ENCODE peak calls at places on chromosomes 11 and 22, in seven cellular contexts. L, U, O, H, R, D and G are unnamed samples.
A peak's percentile ranks its signal among the peaks of the same experiment; 100 is the strongest.

GRCh38 chr11:105720096-105720495 is 110.2 kb downstream of the GRIA4 start:
- DNase-seq in R (no peak), O (no peak), H (no peak), L (no peak), U (no peak), D (no peak), G (no peak)

GRCh38 chr22:24894998-24895397 is 51.5 kb downstream of the LHFPL7 start:
- DNase-seq in H (no peak), L (no peak), U (peak; percentile 18), O (peak; percentile 47), R (peak; percentile 61), D (peak; percentile 85), G (no peak)

GRCh38 chr11:2791521-2792375 is 92.0 kb upstream of the KCNQ1OT1 start:
- DNase-seq in U (no peak), L (no peak), O (no peak), D (no peak), H (no peak), R (no peak), G (no peak)

GRCh38 chr11:12201016-12201985 is 90.9 kb downstream of the MICAL2 start:
- DNase-seq in R (peak; percentile 15), H (no peak), D (peak; percentile 60), L (peak; percentile 93), O (no peak), U (no peak), G (no peak)

GRCh38 chr11:113317297-113317696 is 2.9 kb downstream of the TTC12 start:
- DNase-seq in D (no peak), O (no peak), U (no peak), H (no peak), L (no peak), R (no peak), G (no peak)

GRCh38 chr11:102171101-102171500 is 60.9 kb downstream of the YAP1 start:
- DNase-seq in D (no peak), R (no peak), H (no peak), L (no peak), O (no peak), U (no peak), G (no peak)

GRCh38 chr11:353315-353857 is 15.9 kb upstream of the B4GALNT4 start:
- DNase-seq in O (peak; percentile 65), U (no peak), H (no peak), L (peak; percentile 44), D (no peak), R (peak; percentile 90), G (no peak)

GRCh38 chr11:129426776-129427175 is 51.1 kb downstream of the BARX2 start:
- DNase-seq in U (no peak), H (no peak), L (no peak), O (no peak), R (no peak), D (no peak), G (no peak)

GRCh38 chr11:81237139-81237538 is 1496.5 kb downstream of the FAM181B start:
- DNase-seq in O (peak; percentile 84), U (no peak), R (peak; percentile 49), L (no peak), H (no peak), D (peak; percentile 5), G (no peak)

GRCh38 chr11:126319374-126319740 is 15.5 kb downstream of the DCPS start:
- DNase-seq in H (no peak), U (no peak), R (no peak), D (no peak), L (no peak), O (no peak), G (no peak)

GRCh38 chr11:14300661-14301304 is 58.2 kb downstream of the RRAS2 start:
- DNase-seq in O (peak; percentile 67), L (peak; percentile 70), R (peak; percentile 59), H (no peak), U (peak; percentile 42), D (peak; percentile 61), G (peak; percentile 23)

GRCh38 chr11:45180158-45180887 is 33.9 kb downstream of the PRDM11 start:
- DNase-seq in U (peak; percentile 16), R (no peak), O (peak; percentile 86), L (no peak), D (peak; percentile 94), H (no peak), G (no peak)

GRCh38 chr11:131977854-131978253 is 607.4 kb downstream of the NTM start:
- DNase-seq in D (no peak), U (no peak), O (no peak), R (no peak), L (no peak), H (no peak), G (no peak)

GRCh38 chr22:48464246-48464645 is 1363.4 kb downstream of the BRD1 start:
- DNase-seq in R (no peak), H (no peak), O (no peak), L (no peak), D (no peak), U (no peak), G (no peak)

GRCh38 chr11:1228921-1229451 is 6.1 kb downstream of the MUC5B start:
- DNase-seq in L (peak; percentile 8), H (no peak), D (peak; percentile 40), R (no peak), O (no peak), U (no peak), G (peak; percentile 42)

GRCh38 chr11:62602141-62603071 is 741 bp upstream of the MTA2 start:
- DNase-seq in H (no peak), L (peak; percentile 84), O (no peak), D (peak; percentile 87), U (no peak), R (no peak), G (no peak)

GRCh38 chr11:88411265-88411664 is 73.7 kb upstream of the CTSC start:
- DNase-seq in O (no peak), U (no peak), D (no peak), R (no peak), H (no peak), L (no peak), G (no peak)

DNA sequence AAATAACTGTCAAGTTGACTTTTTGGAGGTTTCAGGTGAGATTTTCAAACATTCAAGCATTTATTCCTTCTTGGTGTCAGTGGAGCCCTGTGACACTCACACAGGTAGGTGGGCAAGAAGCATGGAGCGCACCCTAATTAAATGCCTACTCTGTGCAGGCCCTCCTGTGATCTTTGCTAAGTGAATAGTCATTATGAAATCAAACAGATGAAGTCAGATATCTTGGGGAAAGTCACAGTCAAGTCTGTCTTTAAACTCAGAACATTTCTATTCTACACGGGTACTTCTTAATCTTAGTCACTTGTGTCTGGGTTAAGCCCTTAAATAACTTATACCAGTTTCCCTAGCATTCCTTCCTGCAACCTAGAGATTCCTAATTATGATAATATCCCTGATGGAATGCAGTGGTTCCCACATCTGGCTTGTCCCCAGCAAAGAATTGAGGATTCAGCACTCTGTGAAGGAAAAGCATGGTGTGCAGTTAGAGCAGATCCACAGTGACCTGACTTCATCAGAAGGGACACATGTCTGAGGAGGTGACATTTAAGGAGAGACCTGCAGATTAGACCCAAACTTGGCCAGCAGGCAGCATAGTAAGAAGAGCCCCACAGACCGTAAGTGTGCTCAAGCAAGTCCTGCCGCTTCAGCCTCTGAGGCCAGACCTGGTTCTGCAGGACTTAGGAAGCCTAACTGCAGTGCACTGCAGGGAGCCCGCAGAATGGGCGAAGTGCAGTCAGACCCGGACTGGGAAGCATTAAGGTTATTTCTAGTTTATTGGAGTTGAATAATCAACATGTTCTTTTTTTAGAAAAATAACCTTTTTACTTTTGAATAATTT is 85.3 kb upstream of the GAL start:
- DNase-seq in D (no peak), H (no peak), O (peak; percentile 61), R (no peak), U (no peak), L (no peak), G (peak; percentile 22)
- TF ChIP-seq JUND in D (no peak), H (no peak), O (no peak), R (no peak), U (no peak), L (no peak), G (no peak)

GRCh38 chr22:31616315-31616980 is 45.6 kb downstream of the PISD start:
- DNase-seq in H (no peak), L (no peak), R (peak; percentile 31), D (no peak), U (no peak), O (no peak), G (no peak)
- TF ChIP-seq JUND in H (no peak), L (no peak), R (no peak), D (no peak), U (no peak), O (no peak), G (no peak)

GRCh38 chr11:30131535-30131934 is 99.3 kb upstream of the FSHB start:
- DNase-seq in U (no peak), L (no peak), O (peak; percentile 60), R (peak; percentile 1), D (no peak), H (no peak), G (no peak)
- TF ChIP-seq JUND in U (no peak), L (no peak), O (no peak), R (no peak), D (no peak), H (no peak), G (no peak)

GRCh38 chr11:18770479-18771125 is 21.0 kb downstream of the PTPN5 start:
- DNase-seq in R (no peak), H (no peak), U (no peak), L (no peak), D (no peak), O (no peak), G (no peak)
- TF ChIP-seq JUND in R (no peak), H (no peak), U (no peak), L (no peak), D (no peak), O (no peak), G (no peak)

GRCh38 chr11:123356539-123356938 is 73.5 kb upstream of the GRAMD1B start:
- DNase-seq in H (no peak), D (no peak), R (no peak), O (no peak), U (no peak), L (no peak), G (no peak)

GRCh38 chr11:123354371-123354770 is 75.7 kb upstream of the GRAMD1B start:
- DNase-seq in H (no peak), U (no peak), L (no peak), R (no peak), D (no peak), O (no peak), G (no peak)

GRCh38 chr11:123360267-123360936 is 69.7 kb upstream of the GRAMD1B start:
- DNase-seq in H (no peak), D (no peak), O (no peak), U (no peak), L (no peak), R (no peak), G (no peak)

GRCh38 chr11:123357353-123357989 is 72.6 kb upstream of the GRAMD1B start:
- DNase-seq in H (no peak), L (no peak), O (no peak), R (no peak), D (no peak), U (no peak), G (no peak)

DNA sequence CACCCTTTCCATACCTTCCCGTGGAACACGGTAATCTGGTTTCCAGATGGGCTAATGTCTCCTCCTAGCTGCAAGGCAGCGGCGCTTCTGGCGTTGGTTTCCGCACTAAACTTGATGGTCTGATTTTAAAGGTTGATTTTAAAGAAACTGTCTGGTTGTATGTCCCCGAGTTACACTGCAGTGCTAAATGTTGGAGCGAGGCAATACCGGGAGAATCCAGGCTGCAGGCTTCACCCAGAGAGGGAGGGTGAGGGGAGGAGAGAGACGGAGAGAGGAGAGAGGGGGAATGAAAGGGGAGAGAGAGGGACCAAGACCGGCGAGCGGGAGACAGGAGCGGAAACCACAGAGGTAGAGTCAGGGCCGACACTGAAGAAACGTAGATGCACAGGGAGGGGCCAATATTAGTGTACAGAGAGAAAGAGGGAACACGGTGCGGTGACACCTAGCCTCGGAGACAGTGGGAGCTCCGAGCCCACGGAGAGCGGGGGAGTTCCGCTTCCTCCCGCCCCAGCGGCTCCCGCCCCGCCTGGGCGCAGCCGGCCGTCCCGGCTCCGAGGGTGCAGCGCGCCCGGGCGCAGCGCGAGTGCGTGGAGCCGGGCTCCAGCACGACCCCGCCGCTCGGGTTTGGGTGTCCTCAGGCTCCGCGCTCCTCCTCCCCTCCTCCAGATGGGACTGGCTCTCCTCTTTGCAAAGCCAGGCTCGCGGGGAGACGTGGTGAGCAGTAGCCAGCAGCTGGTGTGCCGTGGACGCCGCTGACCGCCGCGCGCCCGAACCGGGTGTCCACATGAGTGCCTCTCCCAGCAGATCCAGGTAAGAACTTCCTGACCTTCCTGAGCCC is 71.9 kb upstream of the GRAMD1B start:
- DNase-seq in H (peak; percentile 34), L (no peak), U (no peak), R (no peak), O (peak; percentile 55), D (peak; percentile 82), G (no peak)
- TF ChIP-seq JUND in H (no peak), L (no peak), U (no peak), R (no peak), O (no peak), D (no peak), G (no peak)